ENCODE peak calls at places on chromosome 1, in seven cellular contexts. One of them, this sample, is unnamed.

GRCh38 chr1:205488074-205488723 is 16.3 kb upstream of the CDK18 start:
- DNase-seq in choroid plexus epithelial cell: peak
- DNase-seq in astrocyte of the spinal cord: peak
- DNase-seq in skeletal muscle cell: no peak
- DNase-seq in stomach: peak
- DNase-seq in H7: peak
- DNase-seq in AG10803: peak
- DNase-seq in this sample: peak

GRCh38 chr1:22850681-22851080 is 122.0 kb downstream of the LACTBL1 start:
- DNase-seq in skeletal muscle cell: no peak
- DNase-seq in choroid plexus epithelial cell: peak
- DNase-seq in AG10803: no peak
- DNase-seq in H7: no peak
- DNase-seq in astrocyte of the spinal cord: peak
- DNase-seq in stomach: no peak
- DNase-seq in this sample: no peak

GRCh38 chr1:184743062-184743756 is 11.4 kb downstream of the EDEM3 start:
- DNase-seq in choroid plexus epithelial cell: no peak
- DNase-seq in AG10803: no peak
- DNase-seq in skeletal muscle cell: no peak
- DNase-seq in stomach: no peak
- DNase-seq in astrocyte of the spinal cord: no peak
- DNase-seq in H7: no peak
- DNase-seq in this sample: peak

GRCh38 chr1:224042557-224043118 is 71.3 kb upstream of the FBXO28 start:
- DNase-seq in skeletal muscle cell: no peak
- DNase-seq in choroid plexus epithelial cell: no peak
- DNase-seq in AG10803: no peak
- DNase-seq in astrocyte of the spinal cord: no peak
- DNase-seq in stomach: no peak
- DNase-seq in H7: no peak
- DNase-seq in this sample: no peak

GRCh38 chr1:89310505-89310904 is 37.8 kb upstream of the GBP5 start:
- DNase-seq in choroid plexus epithelial cell: peak
- DNase-seq in AG10803: peak
- DNase-seq in stomach: no peak
- DNase-seq in H7: no peak
- DNase-seq in skeletal muscle cell: no peak
- DNase-seq in astrocyte of the spinal cord: peak
- DNase-seq in this sample: peak

GRCh38 chr1:172699111-172699510 is 40.2 kb downstream of the FASLG start:
- DNase-seq in skeletal muscle cell: peak
- DNase-seq in H7: no peak
- DNase-seq in stomach: no peak
- DNase-seq in astrocyte of the spinal cord: peak
- DNase-seq in AG10803: peak
- DNase-seq in choroid plexus epithelial cell: peak
- DNase-seq in this sample: peak

GRCh38 chr1:202046227-202046626 is 35.8 kb downstream of the ELF3 start:
- DNase-seq in skeletal muscle cell: no peak
- DNase-seq in H7: no peak
- DNase-seq in choroid plexus epithelial cell: no peak
- DNase-seq in stomach: peak
- DNase-seq in AG10803: no peak
- DNase-seq in astrocyte of the spinal cord: no peak
- DNase-seq in this sample: no peak

GRCh38 chr1:23657659-23658275 is 33.8 kb upstream of the RPL11 start:
- DNase-seq in H7: peak
- DNase-seq in astrocyte of the spinal cord: peak
- DNase-seq in AG10803: peak
- DNase-seq in skeletal muscle cell: no peak
- DNase-seq in stomach: peak
- DNase-seq in choroid plexus epithelial cell: peak
- DNase-seq in this sample: peak

GRCh38 chr1:220226752-220227151 is 45.5 kb downstream of the RAB3GAP2 start:
- DNase-seq in H7: no peak
- DNase-seq in choroid plexus epithelial cell: peak
- DNase-seq in stomach: no peak
- DNase-seq in skeletal muscle cell: no peak
- DNase-seq in astrocyte of the spinal cord: no peak
- DNase-seq in AG10803: no peak
- DNase-seq in this sample: no peak

GRCh38 chr1:154206212-154206611 is at the start of gene CFAP141:
- DNase-seq in astrocyte of the spinal cord: no peak
- DNase-seq in skeletal muscle cell: no peak
- DNase-seq in stomach: no peak
- DNase-seq in choroid plexus epithelial cell: peak
- DNase-seq in AG10803: no peak
- DNase-seq in H7: no peak
- DNase-seq in this sample: no peak

GRCh38 chr1:198408716-198409115 is 131.8 kb downstream of the ATP6V1G3 start:
- DNase-seq in choroid plexus epithelial cell: no peak
- DNase-seq in skeletal muscle cell: no peak
- DNase-seq in stomach: no peak
- DNase-seq in astrocyte of the spinal cord: no peak
- DNase-seq in H7: no peak
- DNase-seq in AG10803: no peak
- DNase-seq in this sample: no peak

GRCh38 chr1:82903626-82904025 is 1095.3 kb downstream of the TTLL7 start:
- DNase-seq in H7: no peak
- DNase-seq in AG10803: no peak
- DNase-seq in stomach: no peak
- DNase-seq in astrocyte of the spinal cord: no peak
- DNase-seq in skeletal muscle cell: no peak
- DNase-seq in choroid plexus epithelial cell: no peak
- DNase-seq in this sample: no peak

GRCh38 chr1:204283711-204284651 is 70.2 kb upstream of the GOLT1A start:
- DNase-seq in AG10803: no peak
- DNase-seq in astrocyte of the spinal cord: no peak
- DNase-seq in H7: no peak
- DNase-seq in skeletal muscle cell: no peak
- DNase-seq in choroid plexus epithelial cell: no peak
- DNase-seq in stomach: peak
- DNase-seq in this sample: no peak

GRCh38 chr1:58197811-58198210 is 348.7 kb downstream of the OMA1 start:
- DNase-seq in skeletal muscle cell: no peak
- DNase-seq in H7: no peak
- DNase-seq in AG10803: no peak
- DNase-seq in stomach: no peak
- DNase-seq in astrocyte of the spinal cord: no peak
- DNase-seq in choroid plexus epithelial cell: no peak
- DNase-seq in this sample: no peak

GRCh38 chr1:3676581-3677410 is 24.5 kb downstream of the TP73 start:
- DNase-seq in choroid plexus epithelial cell: no peak
- DNase-seq in skeletal muscle cell: no peak
- DNase-seq in H7: no peak
- DNase-seq in stomach: no peak
- DNase-seq in astrocyte of the spinal cord: no peak
- DNase-seq in AG10803: no peak
- DNase-seq in this sample: no peak

GRCh38 chr1:6157132-6157527 is 23.0 kb downstream of the CHD5 start:
- DNase-seq in H7: no peak
- DNase-seq in astrocyte of the spinal cord: peak
- DNase-seq in choroid plexus epithelial cell: peak
- DNase-seq in AG10803: no peak
- DNase-seq in skeletal muscle cell: no peak
- DNase-seq in stomach: no peak
- DNase-seq in this sample: no peak

GRCh38 chr1:166069390-166069789 is 97.4 kb downstream of the FAM78B start:
- DNase-seq in astrocyte of the spinal cord: no peak
- DNase-seq in AG10803: no peak
- DNase-seq in H7: peak
- DNase-seq in skeletal muscle cell: no peak
- DNase-seq in stomach: no peak
- DNase-seq in choroid plexus epithelial cell: no peak
- DNase-seq in this sample: peak

GRCh38 chr1:228794810-228795209 is 59.5 kb downstream of the RHOU start:
- DNase-seq in H7: no peak
- DNase-seq in stomach: no peak
- DNase-seq in choroid plexus epithelial cell: no peak
- DNase-seq in AG10803: no peak
- DNase-seq in skeletal muscle cell: no peak
- DNase-seq in astrocyte of the spinal cord: no peak
- DNase-seq in this sample: no peak

GRCh38 chr1:99546432-99547416 is 99.2 kb upstream of the PALMD start:
- DNase-seq in choroid plexus epithelial cell: peak
- DNase-seq in stomach: no peak
- DNase-seq in astrocyte of the spinal cord: peak
- DNase-seq in H7: no peak
- DNase-seq in AG10803: peak
- DNase-seq in skeletal muscle cell: no peak
- DNase-seq in this sample: peak

GRCh38 chr1:2315711-2316450 is 75.5 kb downstream of the MORN1 start:
- DNase-seq in stomach: no peak
- DNase-seq in H7: peak
- DNase-seq in skeletal muscle cell: no peak
- DNase-seq in AG10803: no peak
- DNase-seq in astrocyte of the spinal cord: no peak
- DNase-seq in choroid plexus epithelial cell: no peak
- DNase-seq in this sample: no peak

GRCh38 chr1:219741011-219741859 is 128.3 kb upstream of the ZC3H11B start:
- DNase-seq in astrocyte of the spinal cord: no peak
- DNase-seq in H7: no peak
- DNase-seq in skeletal muscle cell: no peak
- DNase-seq in choroid plexus epithelial cell: no peak
- DNase-seq in AG10803: no peak
- DNase-seq in stomach: no peak
- DNase-seq in this sample: no peak

GRCh38 chr1:209827384-209828261 is at the start of gene UTP25:
- DNase-seq in astrocyte of the spinal cord: peak
- DNase-seq in skeletal muscle cell: peak
- DNase-seq in AG10803: peak
- DNase-seq in H7: peak
- DNase-seq in stomach: peak
- DNase-seq in choroid plexus epithelial cell: peak
- DNase-seq in this sample: peak

GRCh38 chr1:209831615-209832014 is 3.8 kb downstream of the UTP25 start:
- DNase-seq in AG10803: peak
- DNase-seq in skeletal muscle cell: no peak
- DNase-seq in stomach: no peak
- DNase-seq in choroid plexus epithelial cell: no peak
- DNase-seq in astrocyte of the spinal cord: no peak
- DNase-seq in H7: no peak
- DNase-seq in this sample: peak

GRCh38 chr1:209829716-209830115 is 1.9 kb downstream of the UTP25 start:
- DNase-seq in stomach: no peak
- DNase-seq in AG10803: no peak
- DNase-seq in H7: no peak
- DNase-seq in astrocyte of the spinal cord: no peak
- DNase-seq in skeletal muscle cell: no peak
- DNase-seq in choroid plexus epithelial cell: no peak
- DNase-seq in this sample: peak

GRCh38 chr1:209825591-209826433 is 2.0 kb upstream of the UTP25 start:
- DNase-seq in astrocyte of the spinal cord: no peak
- DNase-seq in H7: no peak
- DNase-seq in AG10803: no peak
- DNase-seq in choroid plexus epithelial cell: no peak
- DNase-seq in stomach: no peak
- DNase-seq in skeletal muscle cell: no peak
- DNase-seq in this sample: no peak

DNA sequence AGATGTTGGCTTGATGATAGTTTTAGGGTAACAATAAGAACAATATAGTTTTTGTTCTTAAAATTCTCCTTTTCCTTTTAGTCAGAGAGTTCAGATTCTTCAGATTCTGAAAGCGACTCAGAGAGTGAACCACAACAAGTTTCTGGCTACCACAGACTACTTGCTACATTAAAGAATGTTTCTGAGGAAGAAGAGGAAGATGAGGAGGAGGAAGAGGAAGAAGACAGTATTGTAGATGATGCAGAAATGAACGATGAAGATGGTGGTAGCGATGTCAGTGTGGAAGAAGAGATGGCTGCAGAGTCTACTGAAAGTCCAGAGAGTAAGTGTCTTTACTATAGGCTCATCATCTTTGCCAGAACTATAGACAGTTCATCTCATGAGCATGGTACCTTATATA is 3.0 kb downstream of the UTP25 start:
- DNase-seq in H7: no peak
- DNase-seq in choroid plexus epithelial cell: no peak
- DNase-seq in stomach: no peak
- DNase-seq in skeletal muscle cell: no peak
- DNase-seq in astrocyte of the spinal cord: no peak
- DNase-seq in AG10803: no peak
- DNase-seq in this sample: no peak
- H3K4me3 ChIP-seq in H7: no peak
- H3K4me3 ChIP-seq in choroid plexus epithelial cell: no peak
- H3K4me3 ChIP-seq in stomach: no peak
- H3K4me3 ChIP-seq in skeletal muscle cell: no peak
- H3K4me3 ChIP-seq in astrocyte of the spinal cord: no peak
- H3K4me3 ChIP-seq in AG10803: no peak
- H3K4me3 ChIP-seq in this sample: no peak

GRCh38 chr1:167509587-167509986 is 8.7 kb downstream of the CD247 start:
- DNase-seq in AG10803: no peak
- DNase-seq in H7: no peak
- DNase-seq in stomach: no peak
- DNase-seq in choroid plexus epithelial cell: no peak
- DNase-seq in skeletal muscle cell: no peak
- DNase-seq in astrocyte of the spinal cord: no peak
- DNase-seq in this sample: no peak
- H3K4me3 ChIP-seq in AG10803: no peak
- H3K4me3 ChIP-seq in H7: no peak
- H3K4me3 ChIP-seq in stomach: no peak
- H3K4me3 ChIP-seq in choroid plexus epithelial cell: no peak
- H3K4me3 ChIP-seq in skeletal muscle cell: no peak
- H3K4me3 ChIP-seq in astrocyte of the spinal cord: no peak
- H3K4me3 ChIP-seq in this sample: no peak

GRCh38 chr1:27525296-27526271 is 35.6 kb upstream of the WASF2 start:
- DNase-seq in astrocyte of the spinal cord: peak
- DNase-seq in stomach: no peak
- DNase-seq in skeletal muscle cell: no peak
- DNase-seq in choroid plexus epithelial cell: peak
- DNase-seq in H7: peak
- DNase-seq in AG10803: no peak
- DNase-seq in this sample: no peak
- H3K4me3 ChIP-seq in astrocyte of the spinal cord: no peak
- H3K4me3 ChIP-seq in stomach: peak
- H3K4me3 ChIP-seq in skeletal muscle cell: no peak
- H3K4me3 ChIP-seq in choroid plexus epithelial cell: peak
- H3K4me3 ChIP-seq in H7: no peak
- H3K4me3 ChIP-seq in AG10803: no peak
- H3K4me3 ChIP-seq in this sample: no peak

DNA sequence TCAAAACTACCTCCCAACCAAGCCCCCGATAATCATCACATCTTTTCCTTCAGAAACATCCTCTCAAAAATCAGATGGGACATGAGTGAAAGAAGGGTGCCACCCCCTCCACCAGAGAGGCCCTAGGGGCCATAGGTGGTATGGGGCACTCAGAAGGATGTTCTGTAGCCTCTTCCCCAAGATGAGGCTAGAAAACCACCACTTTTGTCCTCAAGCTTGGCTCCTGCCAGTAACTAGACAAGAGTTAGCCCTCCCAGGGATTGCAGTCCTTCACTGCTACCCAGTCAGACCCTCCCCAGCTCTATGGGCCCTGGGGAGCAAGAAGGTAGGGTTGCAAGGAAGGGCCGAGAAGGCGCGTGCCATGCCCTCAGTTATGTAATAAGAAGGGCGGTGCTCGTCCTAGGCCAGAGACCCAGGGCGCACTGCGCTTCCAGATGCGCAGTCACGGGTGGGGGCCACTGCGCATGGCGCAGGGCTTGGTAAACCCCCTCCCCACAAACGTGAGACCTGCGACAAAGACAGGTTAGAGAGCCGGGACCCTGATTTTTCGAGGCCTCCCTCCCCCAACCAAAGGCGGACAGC is 69.7 kb downstream of the CD46 start:
- DNase-seq in choroid plexus epithelial cell: no peak
- DNase-seq in H7: peak
- DNase-seq in stomach: no peak
- DNase-seq in astrocyte of the spinal cord: no peak
- DNase-seq in skeletal muscle cell: no peak
- DNase-seq in AG10803: no peak
- DNase-seq in this sample: no peak
- H3K4me3 ChIP-seq in choroid plexus epithelial cell: no peak
- H3K4me3 ChIP-seq in H7: no peak
- H3K4me3 ChIP-seq in stomach: peak
- H3K4me3 ChIP-seq in astrocyte of the spinal cord: no peak
- H3K4me3 ChIP-seq in skeletal muscle cell: no peak
- H3K4me3 ChIP-seq in AG10803: no peak
- H3K4me3 ChIP-seq in this sample: no peak

This sample was measured in fibroblast of mammary gland.